ENCODE peak calls at places on chromosomes 16 and 17, in nine cellular contexts. I is adrenal gland, O is A549, L is fibroblast of mammary gland, W is GM23338, D is sigmoid colon, Y is mammary epithelial cell, X is Caco-2, B is HFF-Myc. S is an unnamed sample.

GRCh38 chr17:4506180-4506814 is 7.6 kb downstream of the SPNS2 start:
- DNase-seq in D (no peak), L (no peak), I (no peak), Y (no peak), W (no peak), X (no peak), B (no peak), O (no peak), S (no peak)

GRCh38 chr17:60167095-60167741 is 17.4 kb downstream of the CA4 start:
- DNase-seq in I (no peak), B (no peak), X (no peak), W (no peak), Y (no peak), D (no peak), L (peak), O (no peak), S (no peak)

GRCh38 chr17:9044796-9045470 is 23.6 kb downstream of the NTN1 start:
- DNase-seq in B (no peak), X (no peak), I (no peak), L (no peak), O (no peak), Y (peak), W (no peak), D (no peak), S (no peak)

GRCh38 chr16:6286176-6286575 is 1046.5 kb upstream of the RBFOX1 start:
- DNase-seq in O (no peak), X (no peak), B (no peak), L (no peak), Y (no peak), D (no peak), W (no peak), I (no peak), S (no peak)

GRCh38 chr16:1790611-1791255 is 2.8 kb downstream of the IGFALS start:
- DNase-seq in B (no peak), I (no peak), D (no peak), Y (no peak), L (no peak), X (no peak), O (no peak), W (no peak), S (no peak)

GRCh38 chr16:46573008-46573833 is 48.0 kb downstream of the SHCBP1 start:
- DNase-seq in Y (peak), D (no peak), B (peak), L (peak), O (peak), X (peak), I (no peak), W (no peak), S (no peak)

GRCh38 chr16:49833055-49833454 is 22.9 kb downstream of the ZNF423 start:
- DNase-seq in Y (no peak), B (no peak), I (no peak), D (peak), O (no peak), L (no peak), W (peak), X (no peak), S (no peak)

GRCh38 chr17:58541249-58541648 is 26.8 kb upstream of the MTMR4 start:
- DNase-seq in Y (no peak), W (peak), D (no peak), L (peak), O (peak), B (no peak), I (no peak), X (no peak), S (no peak)

GRCh38 chr16:50354629-50355456 is 13.9 kb downstream of the BRD7 start:
- DNase-seq in Y (no peak), B (no peak), I (no peak), O (no peak), W (peak), L (peak), D (no peak), X (no peak), S (no peak)

GRCh38 chr17:16449121-16449570 is 33.8 kb downstream of the TRPV2 start:
- DNase-seq in X (no peak), W (no peak), O (no peak), Y (peak), B (no peak), L (peak), I (peak), D (no peak), S (no peak)

GRCh38 chr17:9236286-9237052 is 215.2 kb downstream of the NTN1 start:
- DNase-seq in O (no peak), X (no peak), I (no peak), D (no peak), B (no peak), W (no peak), L (no peak), Y (no peak), S (no peak)

GRCh38 chr16:23207485-23207884 is 24.9 kb downstream of the SCNN1G start:
- DNase-seq in O (no peak), B (no peak), I (no peak), X (no peak), D (no peak), L (no peak), W (no peak), Y (no peak), S (no peak)

GRCh38 chr17:28252436-28252835 is 66.6 kb upstream of the TMEM97 start:
- DNase-seq in X (no peak), D (no peak), B (no peak), W (no peak), I (no peak), L (peak), Y (peak), O (no peak), S (peak)

GRCh38 chr16:29974291-29975133 is 844 bp downstream of the TAOK2 start:
- DNase-seq in D (no peak), I (peak), L (no peak), Y (no peak), W (peak), O (no peak), B (no peak), X (no peak), S (no peak)

GRCh38 chr17:64129515-64129764 is 504 bp downstream of the ERN1 start:
- DNase-seq in D (no peak), I (no peak), L (no peak), B (no peak), X (no peak), O (no peak), W (peak), Y (no peak), S (no peak)

GRCh38 chr16:69747115-69747514 is 7.6 kb downstream of the NOB1 start:
- DNase-seq in I (peak), L (no peak), Y (no peak), W (no peak), X (no peak), D (no peak), O (no peak), B (no peak), S (no peak)

GRCh38 chr17:61574542-61575351 is 16.3 kb downstream of the NACA2 start:
- DNase-seq in D (no peak), X (peak), B (peak), O (peak), L (peak), W (peak), I (no peak), Y (peak), S (no peak)

GRCh38 chr17:4256952-4257351 is 6.8 kb downstream of the ANKFY1 start:
- DNase-seq in D (no peak), B (no peak), O (no peak), I (no peak), W (no peak), X (no peak), L (peak), Y (peak), S (no peak)

GRCh38 chr16:13390093-13390985 is 488.9 kb downstream of the SHISA9 start:
- DNase-seq in L (no peak), I (no peak), O (no peak), X (no peak), W (no peak), B (no peak), D (no peak), Y (no peak), S (no peak)

GRCh38 chr16:66841366-66841765 is 2.8 kb upstream of the CA7 start:
- DNase-seq in L (no peak), I (no peak), O (no peak), D (no peak), B (no peak), Y (no peak), X (no peak), W (no peak), S (no peak)

GRCh38 chr16:7839568-7839967 is 506.9 kb downstream of the RBFOX1 start:
- DNase-seq in D (no peak), W (no peak), O (no peak), I (no peak), B (no peak), L (no peak), Y (no peak), X (no peak), S (no peak)

GRCh38 chr17:75130632-75131277 is 787 bp downstream of the NT5C start:
- DNase-seq in Y (peak), W (peak), I (peak), D (peak), B (no peak), X (peak), O (peak), L (peak), S (no peak)

GRCh38 chr17:60170835-60171752 is 21.3 kb downstream of the CA4 start:
- DNase-seq in L (peak), B (no peak), Y (no peak), D (no peak), O (no peak), W (no peak), X (no peak), I (no peak), S (no peak)

GRCh38 chr17:18093616-18094408 is 6.1 kb downstream of the DRG2 start:
- DNase-seq in B (peak), X (no peak), W (peak), L (peak), I (peak), O (peak), D (no peak), Y (peak), S (no peak)

GRCh38 chr16:53821957-53822625 is 118.1 kb downstream of the FTO start:
- DNase-seq in D (no peak), W (no peak), B (no peak), O (peak), Y (peak), I (no peak), L (peak), X (no peak), S (peak)

GRCh38 chr17:49616546-49617205 is 41.0 kb downstream of the NXPH3 start:
- DNase-seq in X (no peak), Y (peak), I (peak), D (peak), L (peak), B (no peak), W (no peak), O (no peak), S (peak)

GRCh38 chr16:534089-534635 is 6.7 kb downstream of the CAPN15 start:
- DNase-seq in B (no peak), Y (no peak), W (no peak), D (no peak), X (peak), L (no peak), I (no peak), O (no peak), S (no peak)

GRCh38 chr17:44343510-44344209 is 1.4 kb upstream of the GRN start:
- DNase-seq in O (no peak), W (no peak), I (no peak), Y (no peak), X (no peak), D (no peak), L (no peak), B (no peak), S (no peak)

GRCh38 chr16:27799866-27800265 is 249.9 kb downstream of the KATNIP start:
- DNase-seq in W (no peak), B (no peak), L (no peak), O (no peak), X (no peak), I (no peak), Y (no peak), D (no peak), S (no peak)

GRCh38 chr17:82848022-82848592 is 8.3 kb upstream of the ZNF750 start:
- DNase-seq in B (no peak), O (no peak), W (no peak), Y (peak), D (peak), I (no peak), L (peak), X (no peak), S (peak)
- H3K4me3 ChIP-seq in B (no peak), O (no peak), W (no peak), Y (peak), D (peak), I (no peak), L (peak), X (no peak), S (peak)

DNA sequence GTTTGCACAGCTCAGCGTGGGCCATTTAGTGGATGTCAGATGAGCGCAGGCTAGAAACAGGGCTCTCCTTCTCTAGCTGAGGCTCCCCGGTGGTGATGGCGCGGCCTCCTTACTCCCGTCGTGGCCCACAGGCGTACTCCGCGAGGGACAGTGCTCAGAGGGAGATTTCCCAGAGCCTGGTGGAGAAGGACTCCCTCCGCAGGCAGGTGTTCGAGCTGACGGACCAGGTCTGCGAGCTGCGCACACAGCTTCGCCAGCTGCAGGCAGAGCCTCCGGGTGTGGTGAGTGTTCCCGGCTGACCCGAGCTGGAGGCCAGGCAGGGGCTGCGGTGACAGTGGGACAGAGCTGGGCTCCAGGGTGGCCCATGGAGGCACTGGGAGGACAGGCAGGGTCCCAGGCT is 21.4 kb downstream of the CARD14 start:
- DNase-seq in O (no peak), W (peak), B (no peak), L (no peak), D (no peak), I (no peak), X (no peak), Y (no peak), S (no peak)
- TF ChIP-seq CTCF in O (no peak), W (peak), B (no peak), L (no peak), D (no peak), I (no peak), X (no peak), Y (no peak), S (no peak)

DNA sequence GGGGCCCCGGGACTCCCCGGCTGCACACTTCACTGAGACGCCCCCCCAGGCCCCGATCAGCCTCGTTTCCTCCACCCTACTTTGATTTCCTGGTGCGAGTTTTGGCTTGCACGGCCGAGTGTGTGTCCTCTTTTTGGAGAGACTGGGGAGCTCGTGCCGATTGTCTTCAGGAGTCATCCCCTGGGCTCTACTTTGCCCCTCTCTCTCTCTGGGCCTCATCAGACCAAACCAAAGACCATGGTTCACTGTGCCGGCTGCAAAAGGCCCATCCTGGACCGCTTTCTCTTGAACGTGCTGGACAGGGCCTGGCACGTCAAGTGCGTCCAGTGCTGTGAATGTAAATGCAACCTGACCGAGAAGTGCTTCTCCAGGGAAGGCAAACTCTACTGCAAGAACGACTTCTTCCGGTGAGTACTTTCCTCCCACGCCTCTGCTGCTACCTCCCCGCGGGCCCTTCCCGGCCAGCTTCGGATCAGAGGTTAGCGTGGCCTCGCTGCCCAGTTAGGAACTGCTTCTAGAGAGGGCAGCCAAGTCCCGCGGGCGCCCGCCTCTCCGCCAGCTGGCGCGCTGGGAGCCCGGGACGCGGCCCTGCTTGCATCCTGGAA is 788 bp downstream of the LHX1 start:
- DNase-seq in D (no peak), W (peak), X (no peak), L (peak), Y (no peak), O (no peak), I (no peak), B (no peak), S (no peak)
- H3K4me3 ChIP-seq in D (no peak), W (peak), X (peak), L (no peak), Y (no peak), O (no peak), I (no peak), B (no peak), S (no peak)

DNA sequence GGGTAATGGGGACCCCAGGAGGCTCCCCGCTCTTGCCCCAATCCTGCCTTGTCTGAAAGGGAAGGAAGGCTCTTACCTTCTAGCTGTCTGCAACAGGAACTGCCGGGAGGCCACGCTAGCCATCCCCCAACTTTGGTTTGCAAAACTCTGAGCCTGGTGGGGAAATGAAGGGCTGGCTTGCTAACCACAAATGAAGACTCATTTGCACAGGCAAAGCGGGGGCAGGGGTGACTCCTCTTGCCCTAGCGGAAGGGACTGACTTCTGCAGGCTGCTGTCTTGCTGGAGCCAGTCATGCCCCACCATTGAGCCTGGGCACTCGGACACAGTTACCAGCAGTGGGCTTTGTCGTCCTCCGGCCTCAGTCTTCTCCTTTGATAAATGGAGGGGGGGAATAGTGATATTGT is 52.6 kb downstream of the PLCG2 start:
- DNase-seq in B (no peak), W (peak), D (peak), X (no peak), I (peak), L (no peak), Y (no peak), O (no peak), S (no peak)
- TF ChIP-seq CTCF in B (no peak), W (no peak), D (no peak), X (no peak), I (no peak), L (no peak), Y (no peak), O (no peak), S (no peak)

S was measured in AG09309.